ENCODE peak calls at places on chromosomes 6 and 20, in ten cellular contexts. I is HL-60, J is transverse colon, D is GM12878, N is HepG2, E is stomach, F is Panc1, B is HCT116, M is spleen, Q is GM23338. S is an unnamed sample.

GRCh38 chr6:44298055-44298803 is 14.9 kb downstream of the AARS2 start:
- DNase-seq in Q (peak), B (no peak), E (no peak), I (no peak), N (no peak), D (no peak), F (no peak), M (peak), J (no peak), S (no peak)

GRCh38 chr6:139891471-139891870 is 517.0 kb upstream of the CITED2 start:
- DNase-seq in D (no peak), B (no peak), Q (no peak), I (no peak), J (no peak), M (no peak), N (no peak), F (no peak), E (no peak), S (no peak)

GRCh38 chr20:23875606-23876237 is 3.8 kb downstream of the CST5 start:
- DNase-seq in I (no peak), D (no peak), N (no peak), Q (no peak), F (no peak), J (no peak), B (no peak), E (no peak), M (no peak), S (no peak)

GRCh38 chr6:105991561-105992314 is 94.4 kb upstream of the PRDM1 start:
- DNase-seq in Q (peak), N (peak), B (no peak), E (peak), M (peak), I (no peak), F (no peak), D (no peak), J (peak), S (no peak)

GRCh38 chr6:39082310-39082709 is 32.7 kb downstream of the SAYSD1 start:
- DNase-seq in F (no peak), Q (peak), D (no peak), M (no peak), J (no peak), B (no peak), I (no peak), E (no peak), N (no peak), S (no peak)

GRCh38 chr6:56497270-56497669 is 145.4 kb downstream of the DST start:
- DNase-seq in M (no peak), N (no peak), D (no peak), Q (no peak), E (no peak), B (no peak), I (no peak), J (no peak), F (no peak), S (no peak)

GRCh38 chr6:137827411-137827940 is 39.6 kb upstream of the TNFAIP3 start:
- DNase-seq in E (no peak), Q (no peak), D (no peak), F (no peak), J (no peak), M (no peak), N (no peak), B (no peak), I (no peak), S (no peak)

GRCh38 chr6:87848616-87849015 is 146.6 kb upstream of the AKIRIN2 start:
- DNase-seq in D (no peak), J (peak), I (no peak), F (no peak), B (no peak), E (peak), Q (no peak), M (no peak), N (no peak), S (no peak)

GRCh38 chr20:34691838-34692237 is 12.3 kb upstream of the TP53INP2 start:
- DNase-seq in Q (no peak), B (no peak), I (no peak), D (no peak), N (no peak), J (no peak), F (no peak), E (no peak), M (no peak), S (no peak)

GRCh38 chr6:24412294-24412693 is 9.6 kb downstream of the MRS2 start:
- DNase-seq in B (no peak), Q (no peak), F (no peak), N (no peak), E (no peak), J (no peak), I (no peak), M (no peak), D (no peak), S (no peak)

GRCh38 chr20:40943591-40943990 is 85.0 kb upstream of the TOP1 start:
- DNase-seq in E (no peak), M (no peak), D (no peak), N (no peak), J (no peak), B (no peak), F (no peak), I (no peak), Q (peak), S (no peak)

GRCh38 chr20:61963149-61963548 is 102.5 kb downstream of the TAF4 start:
- DNase-seq in N (no peak), I (no peak), B (no peak), D (no peak), M (peak), J (no peak), E (no peak), Q (no peak), F (no peak), S (no peak)

GRCh38 chr6:130978660-130979396 is 84.2 kb downstream of the EPB41L2 start:
- DNase-seq in I (no peak), N (no peak), D (no peak), Q (no peak), E (no peak), J (no peak), F (no peak), B (no peak), M (no peak), S (no peak)

GRCh38 chr6:128723667-128724066 is 159.3 kb upstream of the LAMA2 start:
- DNase-seq in M (no peak), N (no peak), I (no peak), D (no peak), E (no peak), B (no peak), J (no peak), Q (peak), F (no peak), S (no peak)

GRCh38 chr20:59938221-59938620 is 1.9 kb downstream of the PPP1R3D start:
- DNase-seq in B (no peak), N (no peak), E (no peak), Q (no peak), J (no peak), I (no peak), D (no peak), F (no peak), M (no peak), S (no peak)

DNA sequence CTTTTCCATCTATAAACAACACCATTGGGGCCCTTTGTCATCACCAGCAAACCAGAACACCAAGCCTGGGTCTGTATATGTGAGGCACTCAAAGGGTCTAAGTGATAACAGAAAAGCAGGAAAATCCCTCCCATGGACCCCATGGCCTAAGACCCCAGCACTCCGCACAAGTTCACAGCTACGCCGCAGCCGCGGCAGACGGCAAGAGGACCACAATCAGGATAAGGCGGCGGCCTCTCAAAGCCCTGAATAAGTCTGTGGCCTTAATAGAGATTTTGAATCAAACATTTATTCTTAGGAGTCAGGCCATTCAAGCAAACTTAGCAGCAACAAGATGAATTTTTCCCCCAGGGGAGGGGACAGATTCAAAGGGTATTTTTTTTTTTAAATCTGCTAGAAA is 2.9 kb downstream of the ZBTB46 start:
- DNase-seq in N (no peak), J (no peak), D (no peak), I (no peak), B (no peak), Q (no peak), E (no peak), F (no peak), M (no peak), S (no peak)
- TF ChIP-seq POLR2AphosphoS5 in N (no peak), J (no peak), D (no peak), I (no peak), B (no peak), Q (no peak), E (no peak), F (no peak), M (no peak), S (no peak)

GRCh38 chr20:57482148-57482547 is 42.8 kb downstream of the CTCFL start:
- DNase-seq in M (peak), I (no peak), D (no peak), J (no peak), N (no peak), Q (no peak), F (no peak), B (no peak), E (no peak), S (no peak)

GRCh38 chr20:57482796-57483195 is 42.1 kb downstream of the CTCFL start:
- DNase-seq in D (no peak), I (no peak), Q (no peak), E (no peak), N (no peak), M (peak), F (no peak), B (no peak), J (no peak), S (no peak)

GRCh38 chr20:57479196-57479595 is 45.7 kb downstream of the CTCFL start:
- DNase-seq in E (no peak), F (no peak), N (no peak), Q (no peak), J (no peak), D (no peak), M (peak), B (no peak), I (no peak), S (no peak)

GRCh38 chr20:57481281-57481711 is 43.6 kb downstream of the CTCFL start:
- DNase-seq in I (no peak), N (no peak), E (no peak), B (no peak), J (no peak), F (no peak), D (no peak), M (peak), Q (no peak), S (no peak)

GRCh38 chr20:57480444-57481152 is 44.3 kb downstream of the CTCFL start:
- DNase-seq in J (no peak), E (no peak), N (no peak), B (no peak), Q (no peak), M (peak), I (no peak), F (no peak), D (peak), S (no peak)
- H3K4me3 ChIP-seq in J (no peak), E (no peak), N (no peak), B (no peak), Q (no peak), M (peak), I (no peak), F (no peak), D (peak), S (no peak)

GRCh38 chr6:5781966-5782556 is 224.7 kb downstream of the NRN1 start:
- DNase-seq in B (no peak), Q (peak), I (no peak), J (no peak), N (no peak), F (no peak), D (no peak), M (no peak), E (no peak), S (no peak)
- TF ChIP-seq POLR2AphosphoS5 in B (no peak), Q (no peak), I (no peak), J (no peak), N (no peak), F (no peak), D (no peak), M (no peak), E (no peak), S (no peak)

GRCh38 chr6:26311385-26312095 is 53.5 kb upstream of the BTN3A2 start:
- DNase-seq in M (no peak), E (no peak), J (peak), N (peak), Q (peak), F (no peak), B (peak), I (peak), D (peak), S (no peak)
- H3K4me3 ChIP-seq in M (peak), E (peak), J (peak), N (peak), Q (peak), F (peak), B (peak), I (peak), D (peak), S (peak)

GRCh38 chr6:31979238-31979898 is 2.5 kb upstream of the C4A start:
- DNase-seq in B (no peak), E (no peak), D (no peak), I (no peak), J (no peak), N (no peak), Q (no peak), M (no peak), F (no peak), S (no peak)
- TF ChIP-seq POLR2AphosphoS5 in B (no peak), E (no peak), D (no peak), I (no peak), J (no peak), N (no peak), Q (no peak), M (no peak), F (no peak), S (no peak)

GRCh38 chr6:3801960-3802359 is 47.2 kb upstream of the FAM50B start:
- DNase-seq in Q (no peak), I (no peak), E (no peak), F (no peak), N (no peak), B (no peak), D (peak), M (no peak), J (no peak), S (no peak)
- H3K4me3 ChIP-seq in Q (no peak), I (no peak), E (no peak), F (no peak), N (no peak), B (no peak), D (no peak), M (no peak), J (no peak), S (no peak)

DNA sequence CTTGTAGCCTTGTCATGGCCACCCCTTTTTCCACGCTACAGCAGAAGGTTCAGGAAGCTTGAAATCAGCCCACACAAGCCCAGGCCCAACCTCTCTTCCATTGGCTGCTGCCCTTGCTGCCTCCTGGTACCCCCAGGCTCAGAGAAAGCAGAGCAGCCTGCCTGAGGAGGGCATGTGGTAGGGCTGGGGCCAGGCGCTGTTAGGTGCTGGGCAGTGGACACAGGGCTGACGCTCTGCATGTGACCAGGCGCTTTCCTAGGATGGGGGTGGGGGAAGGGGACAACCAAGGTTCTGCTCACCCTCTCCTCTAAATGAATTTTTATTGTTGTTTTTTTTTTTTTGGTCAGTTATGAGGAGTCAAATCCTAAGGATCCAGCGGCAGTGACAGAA is 36.3 kb upstream of the ID1 start:
- DNase-seq in B (no peak), D (no peak), F (no peak), E (no peak), N (no peak), I (no peak), Q (no peak), J (no peak), M (no peak), S (no peak)
- TF ChIP-seq POLR2AphosphoS5 in B (no peak), D (no peak), F (no peak), E (no peak), N (no peak), I (no peak), Q (no peak), J (no peak), M (peak), S (no peak)

GRCh38 chr6:36313628-36313895 is 23.1 kb downstream of the BNIP5 start:
- DNase-seq in Q (no peak), M (no peak), E (no peak), J (no peak), D (no peak), F (no peak), B (no peak), I (no peak), N (no peak), S (no peak)
- H3K4me3 ChIP-seq in Q (no peak), M (no peak), E (no peak), J (no peak), D (no peak), F (no peak), B (no peak), I (no peak), N (no peak), S (no peak)

GRCh38 chr6:17059820-17060219 is 42.0 kb upstream of the STMND1 start:
- DNase-seq in F (no peak), J (no peak), N (no peak), D (no peak), E (no peak), B (no peak), M (no peak), I (no peak), Q (no peak), S (no peak)
- TF ChIP-seq POLR2AphosphoS5 in F (no peak), J (no peak), N (no peak), D (no peak), E (no peak), B (no peak), M (no peak), I (no peak), Q (no peak), S (no peak)

S was measured in breast epithelium.